ENCODE peak calls at places on chromosomes 1 and 21, in four cellular contexts. J is HepG2, Y is WTC11, Z is A549. M is an unnamed sample.

GRCh38 chr1:36154765-36155559 is 998 bp upstream of the MAP7D1 start:
- DNase-seq in Y (peak), Z (no peak), J (no peak), M (no peak)

GRCh38 chr1:201329286-201329685 is 46.0 kb downstream of the PKP1 start:
- DNase-seq in Y (no peak), Z (no peak), J (no peak), M (no peak)

GRCh38 chr1:67764674-67765073 is 68.6 kb downstream of the GNG12 start:
- DNase-seq in Z (no peak), Y (no peak), J (no peak), M (no peak)

GRCh38 chr1:233364695-233365539 is 37.4 kb downstream of the MAP3K21 start:
- DNase-seq in Y (no peak), Z (peak), J (no peak), M (no peak)

GRCh38 chr1:28955930-28956552 is 41.7 kb downstream of the EPB41 start:
- DNase-seq in J (no peak), Y (no peak), Z (no peak), M (no peak)

GRCh38 chr1:218735436-218735835 is 390.3 kb downstream of the TGFB2 start:
- DNase-seq in Y (no peak), J (no peak), Z (no peak), M (no peak)

GRCh38 chr1:230276401-230276800 is 149.7 kb downstream of the PGBD5 start:
- DNase-seq in Z (no peak), J (no peak), Y (peak), M (no peak)

GRCh38 chr1:230142608-230143209 is 75.7 kb downstream of the GALNT2 start:
- DNase-seq in J (no peak), Z (no peak), Y (no peak), M (no peak)

GRCh38 chr1:85884372-85885035 is 176.3 kb upstream of the ZNHIT6 start:
- DNase-seq in Y (no peak), J (peak), Z (no peak), M (no peak)

GRCh38 chr1:72397786-72398185 is 115.4 kb upstream of the NEGR1 start:
- DNase-seq in Y (no peak), Z (no peak), J (no peak), M (no peak)

GRCh38 chr1:69246109-69246508 is 321.6 kb upstream of the LRRC7 start:
- DNase-seq in Y (no peak), Z (no peak), J (no peak), M (no peak)

GRCh38 chr1:61284226-61284854 is 202.0 kb downstream of the NFIA start:
- DNase-seq in J (no peak), Z (no peak), Y (peak), M (no peak)

GRCh38 chr21:43825936-43826622 is 36.7 kb downstream of the RRP1 start:
- DNase-seq in Y (peak), Z (peak), J (peak), M (no peak)

GRCh38 chr1:217053666-217054065 is 330.4 kb upstream of the ESRRG start:
- DNase-seq in J (no peak), Z (no peak), Y (no peak), M (no peak)

GRCh38 chr1:162720996-162721395 is 69.5 kb upstream of the HSD17B7 start:
- DNase-seq in Z (no peak), Y (no peak), J (no peak), M (no peak)

GRCh38 chr1:86811539-86811938 is 102.4 kb downstream of the SELENOF start:
- DNase-seq in J (peak), Y (peak), Z (no peak), M (no peak)

GRCh38 chr1:203126866-203127671 is 457 bp upstream of the ADORA1 start:
- DNase-seq in J (no peak), Y (no peak), Z (no peak), M (no peak)

GRCh38 chr1:23282967-23283366 is 61.1 kb downstream of the HNRNPR start:
- DNase-seq in J (no peak), Z (peak), Y (no peak), M (no peak)

GRCh38 chr21:31554511-31555022 is 104.9 kb upstream of the SOD1 start:
- DNase-seq in J (no peak), Z (no peak), Y (no peak), M (peak)

GRCh38 chr1:116309090-116309870 is 63.8 kb upstream of the ATP1A1 start:
- DNase-seq in Z (no peak), J (no peak), Y (no peak), M (no peak)

GRCh38 chr1:230085178-230085515 is 18.1 kb downstream of the GALNT2 start:
- DNase-seq in Z (peak), J (no peak), Y (no peak), M (no peak)

GRCh38 chr1:163076446-163076845 is 7.3 kb downstream of the RGS4 start:
- DNase-seq in Z (no peak), Y (no peak), J (no peak), M (no peak)

GRCh38 chr1:17293681-17294415 is 14.1 kb upstream of the PADI4 start:
- DNase-seq in Z (no peak), J (no peak), Y (no peak), M (no peak)

GRCh38 chr1:35708179-35708891 is 10.3 kb downstream of the C1orf216 start:
- DNase-seq in J (no peak), Y (peak), Z (no peak), M (no peak)

GRCh38 chr1:220804202-220804586 is 17.5 kb downstream of the MTARC1 start:
- DNase-seq in Y (no peak), J (no peak), Z (no peak), M (no peak)

GRCh38 chr1:167454929-167455785 is 63.2 kb downstream of the CD247 start:
- DNase-seq in Z (peak), J (no peak), Y (peak), M (no peak)

GRCh38 chr1:51415963-51416362 is 85.6 kb upstream of the TTC39A start:
- DNase-seq in Y (no peak), J (no peak), Z (no peak), M (no peak)

GRCh38 chr1:155976913-155977606 is 1.3 kb downstream of the ARHGEF2 start:
- DNase-seq in Z (no peak), Y (no peak), J (no peak), M (no peak)

GRCh38 chr1:206489980-206490534 is 17.3 kb upstream of the RASSF5 start:
- DNase-seq in Y (peak), J (peak), Z (peak), M (no peak)

GRCh38 chr1:88985033-88985432 is 7.4 kb downstream of the KYAT3 start:
- DNase-seq in Z (peak), J (peak), Y (no peak), M (no peak)

GRCh38 chr1:236904874-236905741 is 99.1 kb downstream of the MT1HL1 start:
- DNase-seq in Z (peak), J (peak), Y (no peak), M (no peak)

GRCh38 chr21:28633803-28634572 is 358.7 kb downstream of the LTN1 start:
- DNase-seq in J (no peak), Z (no peak), Y (no peak), M (no peak)

GRCh38 chr1:103496014-103496635 is 29.4 kb upstream of the RNPC3 start:
- DNase-seq in Y (no peak), Z (no peak), J (no peak), M (no peak)

GRCh38 chr1:200971428-200971903 is 52.0 kb downstream of the KIF21B start:
- DNase-seq in J (no peak), Y (no peak), Z (no peak), M (peak)

GRCh38 chr1:204503122-204503912 is 8.7 kb upstream of the PIK3C2B start:
- DNase-seq in J (peak), Y (no peak), Z (peak), M (no peak)

GRCh38 chr1:1432951-1433803 is 2.3 kb upstream of the VWA1 start:
- DNase-seq in Z (no peak), J (peak), Y (peak), M (no peak)

GRCh38 chr1:87641996-87642395 is 313.3 kb downstream of the LMO4 start:
- DNase-seq in Z (no peak), J (no peak), Y (no peak), M (no peak)

GRCh38 chr1:85571830-85572229 is 8.7 kb upstream of the CCN1 start:
- DNase-seq in Y (no peak), J (no peak), Z (no peak), M (no peak)

GRCh38 chr1:157932082-157932481 is 61.4 kb upstream of the KIRREL1 start:
- DNase-seq in Y (no peak), J (no peak), Z (peak), M (no peak)

GRCh38 chr21:40385883-40386282 is 461.1 kb downstream of the DSCAM start:
- DNase-seq in Z (no peak), Y (no peak), J (no peak), M (no peak)

GRCh38 chr1:101293461-101294045 is 56.7 kb downstream of the S1PR1 start:
- DNase-seq in J (no peak), Z (no peak), Y (no peak), M (peak)
- TF ChIP-seq MAX in J (no peak), Z (no peak), Y (no peak), M (no peak)

GRCh38 chr1:109160054-109160840 is 46.3 kb downstream of the ELAPOR1 start:
- DNase-seq in Y (no peak), J (no peak), Z (no peak), M (no peak)
- TF ChIP-seq MAX in Y (no peak), J (no peak), Z (no peak), M (no peak)

GRCh38 chr1:43358746-43359693 is at the start of gene CDC20:
- DNase-seq in Y (peak), J (peak), Z (peak), M (peak)

GRCh38 chr1:43359696-43360095 is 915 bp downstream of the CDC20 start:
- DNase-seq in J (no peak), Z (no peak), Y (no peak), M (no peak)

GRCh38 chr1:43358121-43358745 is 548 bp upstream of the CDC20 start:
- DNase-seq in Y (peak), J (no peak), Z (peak), M (peak)

GRCh38 chr1:43354936-43355335 is 3.8 kb upstream of the CDC20 start:
- DNase-seq in Z (no peak), Y (no peak), J (no peak), M (no peak)

GRCh38 chr1:43357251-43357650 is 1.5 kb upstream of the CDC20 start:
- DNase-seq in Z (no peak), J (no peak), Y (no peak), M (no peak)
- TF ChIP-seq MAX in Z (no peak), J (no peak), Y (no peak), M (no peak)

DNA sequence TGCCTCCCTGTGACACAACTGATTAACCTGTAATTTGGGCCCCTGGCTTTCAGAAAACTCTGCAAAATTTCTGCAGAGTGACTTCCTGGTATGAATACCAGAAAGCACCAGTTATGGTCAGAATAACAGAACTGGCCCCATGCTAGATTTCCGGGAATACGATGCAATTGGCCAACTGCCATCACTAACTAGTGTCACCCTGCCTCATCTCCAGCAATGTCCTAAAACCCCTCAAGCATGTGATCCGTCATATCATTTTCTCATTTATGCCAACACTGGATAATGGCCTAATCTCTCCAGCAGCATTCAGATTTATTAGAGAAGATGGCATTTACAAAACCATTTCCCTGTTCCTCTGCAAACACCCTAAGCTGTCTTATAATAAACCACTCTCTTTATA is 15.4 kb downstream of the KAZN start:
- DNase-seq in Z (no peak), Y (no peak), J (no peak), M (no peak)
- TF ChIP-seq MAX in Z (no peak), Y (no peak), J (no peak), M (no peak)

M was measured in GM12878.